ENCODE peak calls at places on chromosome 9, in five cellular contexts. M is A549, Z is IMR-90, A is HepG2, I is H1. R is an unnamed sample.

GRCh38 chr9:8784813-8785212 is 985.2 kb upstream of the DMAC1 start:
- DNase-seq in M (no peak), Z (no peak), A (no peak), I (no peak), R (no peak)

GRCh38 chr9:13485068-13485596 is 205.6 kb upstream of the MPDZ start:
- DNase-seq in M (peak; percentile 2), Z (peak; percentile 31), A (no peak), I (no peak), R (no peak)

GRCh38 chr9:69178583-69179011 is 4.5 kb downstream of the TJP2 start:
- DNase-seq in M (peak; percentile 49), Z (peak; percentile 49), A (peak; percentile 93), I (no peak), R (no peak)

GRCh38 chr9:33414263-33414662 is 11.9 kb upstream of the AQP7 start:
- DNase-seq in M (no peak), Z (no peak), A (no peak), I (no peak), R (no peak)

GRCh38 chr9:89421595-89421994 is 76.3 kb downstream of the SEMA4D start:
- DNase-seq in M (no peak), Z (peak; percentile 77), A (no peak), I (no peak), R (no peak)

GRCh38 chr9:25260056-25260455 is 418.2 kb downstream of the TUSC1 start:
- DNase-seq in M (no peak), Z (no peak), A (no peak), I (no peak), R (no peak)

GRCh38 chr9:6305954-6306563 is 22.1 kb upstream of the TPD52L3 start:
- DNase-seq in M (peak; percentile 56), Z (peak; percentile 50), A (peak; percentile 42), I (no peak), R (no peak)

GRCh38 chr9:137445930-137446431 is 4.8 kb upstream of the ENTPD8 start:
- DNase-seq in M (no peak), Z (no peak), A (no peak), I (no peak), R (no peak)

GRCh38 chr9:88173378-88173999 is 35.2 kb upstream of the SPATA31C2 start:
- DNase-seq in M (peak; percentile 87), Z (peak; percentile 73), A (peak; percentile 80), I (peak; percentile 27), R (peak; percentile 42)

GRCh38 chr9:113979713-113980086 is 98.4 kb downstream of the AMBP start:
- DNase-seq in M (no peak), Z (peak; percentile 47), A (no peak), I (no peak), R (no peak)

GRCh38 chr9:2466703-2467102 is 154.9 kb upstream of the VLDLR start:
- DNase-seq in M (no peak), Z (no peak), A (no peak), I (no peak), R (no peak)

GRCh38 chr9:18490591-18491370 is 16.8 kb downstream of the ADAMTSL1 start:
- DNase-seq in M (no peak), Z (peak; percentile 99), A (no peak), I (no peak), R (no peak)

GRCh38 chr9:95092321-95093072 is 225.0 kb downstream of the FANCC start:
- DNase-seq in M (no peak), Z (peak; percentile 68), A (no peak), I (no peak), R (no peak)

GRCh38 chr9:111857555-111858211 is 38.9 kb upstream of the UGCG start:
- DNase-seq in M (no peak), Z (no peak), A (no peak), I (no peak), R (no peak)

GRCh38 chr9:116193636-116194035 is 40.0 kb downstream of the PAPPA start:
- DNase-seq in M (no peak), Z (peak; percentile 89), A (no peak), I (no peak), R (no peak)

GRCh38 chr9:91131433-91131839 is 230.3 kb downstream of the AUH start:
- DNase-seq in M (peak; percentile 69), Z (peak; percentile 100), A (no peak), I (no peak), R (no peak)

GRCh38 chr9:12935714-12936113 is 160.9 kb downstream of the LURAP1L start:
- DNase-seq in M (no peak), Z (peak; percentile 66), A (no peak), I (no peak), R (no peak)

GRCh38 chr9:92988215-92988731 is 41.0 kb downstream of the FGD3 start:
- DNase-seq in M (no peak), Z (no peak), A (no peak), I (no peak), R (no peak)

GRCh38 chr9:134589748-134590147 is 51.9 kb upstream of the COL5A1 start:
- DNase-seq in M (no peak), Z (no peak), A (no peak), I (no peak), R (no peak)

GRCh38 chr9:124132671-124133147 is 121.1 kb downstream of the LHX2 start:
- DNase-seq in M (no peak), Z (peak; percentile 16), A (no peak), I (no peak), R (no peak)

GRCh38 chr9:127977877-127978647 is 2.7 kb downstream of the EEIG1 start:
- DNase-seq in M (peak; percentile 65), Z (peak; percentile 80), A (no peak), I (no peak), R (peak; percentile 81)

GRCh38 chr9:82031538-82032280 is 43.1 kb downstream of the SPATA31D1 start:
- DNase-seq in M (peak; percentile 23), Z (peak; percentile 88), A (peak; percentile 2), I (no peak), R (no peak)

GRCh38 chr9:116543731-116544400 is 143.2 kb upstream of the TRIM32 start:
- DNase-seq in M (no peak), Z (peak; percentile 78), A (no peak), I (no peak), R (no peak)

GRCh38 chr9:116008278-116008677 is 145.3 kb upstream of the PAPPA start:
- DNase-seq in M (peak; percentile 61), Z (peak; percentile 52), A (no peak), I (no peak), R (no peak)

GRCh38 chr9:91429501-91429900 is 5.9 kb upstream of the NFIL3 start:
- DNase-seq in M (no peak), Z (no peak), A (no peak), I (no peak), R (no peak)

GRCh38 chr9:7980691-7981289 is 181.2 kb upstream of the DMAC1 start:
- DNase-seq in M (no peak), Z (no peak), A (no peak), I (no peak), R (no peak)

GRCh38 chr9:136614372-136614922 is 48.3 kb upstream of the EGFL7 start:
- DNase-seq in M (no peak), Z (peak; percentile 89), A (no peak), I (no peak), R (peak; percentile 87)

GRCh38 chr9:136098844-136099243 is 3.8 kb upstream of the NACC2 start:
- DNase-seq in M (no peak), Z (no peak), A (no peak), I (no peak), R (no peak)

GRCh38 chr9:108478431-108478837 is 377.4 kb downstream of the ACTL7B start:
- DNase-seq in M (peak; percentile 73), Z (peak; percentile 90), A (no peak), I (no peak), R (no peak)

GRCh38 chr9:122875523-122875922 is 29.6 kb downstream of the RC3H2 start:
- DNase-seq in M (no peak), Z (no peak), A (no peak), I (no peak), R (no peak)

GRCh38 chr9:123291736-123292135 is 23.4 kb upstream of the STRBP start:
- DNase-seq in M (no peak), Z (no peak), A (no peak), I (no peak), R (no peak)

GRCh38 chr9:76558465-76558864 is 99.5 kb downstream of the GCNT1 start:
- DNase-seq in M (no peak), Z (no peak), A (no peak), I (no peak), R (no peak)

GRCh38 chr9:76559283-76559682 is 100.3 kb downstream of the GCNT1 start:
- DNase-seq in M (no peak), Z (no peak), A (no peak), I (no peak), R (no peak)

GRCh38 chr9:76562511-76562911 is 103.5 kb downstream of the GCNT1 start:
- DNase-seq in M (no peak), Z (peak; percentile 59), A (no peak), I (no peak), R (no peak)

GRCh38 chr9:76561887-76562286 is 102.9 kb downstream of the GCNT1 start:
- DNase-seq in M (no peak), Z (no peak), A (no peak), I (no peak), R (no peak)

DNA sequence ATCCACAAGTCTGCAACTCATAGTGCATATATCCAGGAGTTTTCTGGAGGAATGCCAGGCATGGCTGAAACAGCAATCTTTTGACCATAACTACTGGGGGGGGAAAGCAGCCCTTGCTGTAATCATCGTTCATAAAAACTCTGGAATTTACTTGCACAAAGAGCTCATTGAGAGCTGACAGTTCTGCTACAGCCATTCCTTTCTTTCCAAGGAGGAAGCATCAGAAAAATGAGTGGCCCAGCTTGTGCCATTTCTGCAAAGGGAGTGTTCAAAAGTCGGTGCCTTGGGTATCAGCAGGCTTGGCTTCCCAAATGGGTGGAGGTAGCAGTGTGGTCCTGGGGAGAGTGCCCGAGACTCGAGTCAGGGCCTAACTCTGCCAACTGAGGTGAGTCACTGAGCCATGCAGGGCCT is 101.5 kb downstream of the GCNT1 start:
- DNase-seq in M (no peak), Z (peak; percentile 75), A (no peak), I (no peak), R (no peak)
- TF ChIP-seq MAFK in M (no peak), Z (no peak), A (no peak), I (no peak), R (no peak)

GRCh38 chr9:35737143-35737542 is 4.7 kb downstream of the CREB3 start:
- DNase-seq in M (no peak), Z (no peak), A (no peak), I (no peak), R (no peak)

GRCh38 chr9:35738924-35739323 is 6.5 kb downstream of the CREB3 start:
- DNase-seq in M (no peak), Z (no peak), A (no peak), I (no peak), R (no peak)

GRCh38 chr9:35734096-35734495 is 1.6 kb downstream of the CREB3 start:
- DNase-seq in M (no peak), Z (peak; percentile 31), A (no peak), I (no peak), R (no peak)

GRCh38 chr9:35738186-35738585 is 5.7 kb downstream of the CREB3 start:
- DNase-seq in M (no peak), Z (no peak), A (no peak), I (no peak), R (no peak)

GRCh38 chr9:35736201-35736633 is 3.8 kb downstream of the CREB3 start:
- DNase-seq in M (peak; percentile 86), Z (peak; percentile 79), A (peak; percentile 73), I (no peak), R (peak; percentile 55)
- TF ChIP-seq MAFK in M (no peak), Z (no peak), A (no peak), I (no peak), R (no peak)

GRCh38 chr9:133511607-133512006 is 13.2 kb downstream of the MYMK start:
- DNase-seq in M (no peak), Z (no peak), A (no peak), I (no peak), R (no peak)
- TF ChIP-seq MAFK in M (no peak), Z (no peak), A (no peak), I (no peak), R (no peak)

GRCh38 chr9:38062498-38063362 is 6.3 kb downstream of the SHB start:
- DNase-seq in M (no peak), Z (peak; percentile 84), A (peak; percentile 87), I (no peak), R (peak; percentile 81)
- TF ChIP-seq MAFK in M (no peak), Z (no peak), A (no peak), I (no peak), R (peak; percentile 33)